ENCODE peak calls at places on chromosomes 4 and X, in five cellular contexts. N, M, E, R and Z are unnamed samples.

GRCh38 chr4:130092187-130093015 is 996.4 kb downstream of the C4orf33 start:
- DNase-seq in N (no peak), M (no peak), E (no peak), R (no peak), Z (no peak)

GRCh38 chr4:40995850-40996249 is 218.5 kb downstream of the APBB2 start:
- DNase-seq in N (no peak), M (peak; percentile 83), E (no peak), R (no peak), Z (no peak)

GRCh38 chrX:7420712-7421111 is 272.8 kb upstream of the PUDP start:
- DNase-seq in N (no peak), M (no peak), E (no peak), R (no peak), Z (no peak)

GRCh38 chrX:111244238-111244750 is 26.0 kb downstream of the CAPN6 start:
- DNase-seq in N (no peak), M (peak; percentile 14), E (no peak), R (no peak), Z (peak; percentile 53)

GRCh38 chr4:172809319-172809718 is 359.3 kb upstream of the GALNT7 start:
- DNase-seq in N (peak; percentile 18), M (no peak), E (peak; percentile 81), R (peak; percentile 91), Z (no peak)

GRCh38 chrX:127313638-127314037 is 494.1 kb downstream of the PRR32 start:
- DNase-seq in N (no peak), M (no peak), E (no peak), R (no peak), Z (no peak)

GRCh38 chr4:150078041-150078995 is at the start of gene DCLK2:
- DNase-seq in N (peak; percentile 71), M (peak; percentile 87), E (peak; percentile 65), R (peak; percentile 75), Z (peak; percentile 63)

GRCh38 chrX:54358424-54359211 is 772 bp upstream of the WNK3 start:
- DNase-seq in N (peak; percentile 91), M (peak; percentile 41), E (peak; percentile 81), R (peak; percentile 83), Z (peak; percentile 46)

DNA sequence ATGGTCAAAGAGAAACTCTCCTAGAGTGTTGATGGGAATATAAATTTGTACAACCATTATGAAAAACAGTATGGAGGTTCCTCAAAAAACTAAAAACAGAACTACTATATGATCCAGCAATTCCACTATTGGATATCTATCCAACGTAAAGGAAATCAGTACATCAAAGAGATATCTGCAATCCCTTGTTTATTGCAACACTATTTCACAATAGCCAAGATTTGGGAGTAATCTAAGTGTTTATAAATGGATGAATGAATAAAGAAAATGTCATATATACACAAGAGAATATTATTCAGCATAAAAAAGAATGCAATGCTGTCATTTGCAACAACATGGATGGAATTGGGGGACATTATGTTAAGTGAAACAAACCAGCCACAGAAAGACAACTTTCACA is 1118.1 kb upstream of the PRKX start:
- DNase-seq in N (no peak), M (no peak), E (no peak), R (no peak), Z (no peak)
- H3K27ac ChIP-seq in N (no peak overlapping the region), M (no peak overlapping the region), E (no peak overlapping the region), R (no peak overlapping the region), Z (no peak overlapping the region)

DNA sequence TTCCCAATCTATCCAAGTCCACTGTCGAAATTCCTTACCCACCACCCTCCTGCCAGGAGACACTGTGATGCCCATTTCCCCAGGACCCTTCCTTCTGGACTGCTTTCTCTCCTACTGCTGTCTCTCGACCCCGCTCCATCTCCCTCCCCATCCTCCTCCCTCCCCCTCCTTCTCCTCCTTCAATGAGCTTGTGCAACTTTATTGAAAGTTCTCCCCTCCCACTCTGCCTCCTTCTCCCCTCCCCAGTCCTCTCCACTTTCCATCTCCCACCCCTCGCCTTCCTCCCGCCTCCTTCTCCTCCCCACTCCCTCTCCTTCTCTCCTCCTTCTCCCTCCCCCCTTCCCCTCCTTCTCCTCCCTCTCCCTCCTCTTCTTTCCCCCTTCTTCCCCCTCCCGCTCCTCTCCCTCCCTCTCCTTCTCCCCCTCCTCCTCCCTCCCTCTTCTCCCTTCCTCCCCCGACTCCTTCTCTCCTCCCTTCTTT is 116.6 kb upstream of the FAT1 start:
- DNase-seq in N (no peak), M (peak; percentile 62), E (no peak), R (no peak), Z (no peak)
- H4K91ac ChIP-seq in N (no peak overlapping the region), M (peak overlapping the region; percentile 95), E (no peak overlapping the region), R (no peak overlapping the region), Z (no peak overlapping the region)

GRCh38 chr4:95219109-95219508 is 329.7 kb downstream of the UNC5C start:
- DNase-seq in N (no peak), M (peak; percentile 89), E (no peak), R (no peak), Z (no peak)
- H3K4me1 ChIP-seq in N (peaks cover 2% of the 10 kb centered on the region), M (peaks cover 4% of the 10 kb centered on the region), E (no peaks in the 10 kb centered on the region), R (no peaks in the 10 kb centered on the region), Z (peaks cover 4% of the 10 kb centered on the region)

DNA sequence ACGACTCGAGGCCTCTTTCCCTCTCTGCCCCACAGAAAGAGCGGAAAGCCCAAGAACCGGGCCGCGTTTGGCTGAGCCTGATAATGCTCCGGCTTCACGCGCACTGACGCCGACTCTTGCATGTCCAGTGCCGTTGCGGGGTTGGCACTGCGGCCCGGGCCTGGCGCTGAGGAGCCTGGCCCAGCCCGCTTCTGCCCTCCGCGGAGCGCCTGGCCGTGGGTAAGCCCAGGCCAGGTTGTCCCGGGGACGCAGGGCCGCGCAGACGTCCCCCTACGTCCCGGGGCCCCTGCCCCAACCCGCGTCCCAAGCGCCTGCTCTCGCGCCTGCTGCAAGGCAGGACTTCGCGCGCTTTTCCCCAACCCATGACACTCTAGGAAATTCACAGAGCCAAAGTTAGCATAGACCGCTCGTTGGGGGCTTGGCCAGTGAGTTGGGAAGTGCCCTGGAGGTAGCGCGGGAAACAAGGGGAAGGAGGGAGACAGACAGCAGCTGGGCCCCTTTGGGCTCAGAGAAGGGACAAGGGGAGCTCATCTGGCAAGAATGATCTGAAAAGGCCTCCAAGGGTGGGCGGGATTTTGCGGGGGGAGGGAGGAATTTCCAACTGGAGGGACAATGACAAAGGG is 603 bp upstream of the LRPAP1 start:
- DNase-seq in N (no peak), M (no peak), E (no peak), R (peak; percentile 59), Z (no peak)
- H3K27ac ChIP-seq in N (peak overlapping the region; percentile 43), M (no peak overlapping the region), E (no peak overlapping the region), R (no peak overlapping the region), Z (no peak overlapping the region)

GRCh38 chr4:78774395-78774794 is 1.8 kb upstream of the BMP2K start:
- DNase-seq in N (no peak), M (peak; percentile 49), E (no peak), R (no peak), Z (no peak)

GRCh38 chr4:78776729-78777555 is 792 bp downstream of the BMP2K start:
- DNase-seq in N (peak; percentile 45), M (peak; percentile 71), E (peak; percentile 70), R (peak; percentile 45), Z (peak; percentile 79)

GRCh38 chr4:78775278-78776030 is 696 bp upstream of the BMP2K start:
- DNase-seq in N (peak; percentile 74), M (peak; percentile 80), E (peak; percentile 88), R (peak; percentile 88), Z (peak; percentile 75)

GRCh38 chr4:78777556-78777900 is 1.4 kb downstream of the BMP2K start:
- DNase-seq in N (no peak), M (no peak), E (no peak), R (no peak), Z (no peak)

DNA sequence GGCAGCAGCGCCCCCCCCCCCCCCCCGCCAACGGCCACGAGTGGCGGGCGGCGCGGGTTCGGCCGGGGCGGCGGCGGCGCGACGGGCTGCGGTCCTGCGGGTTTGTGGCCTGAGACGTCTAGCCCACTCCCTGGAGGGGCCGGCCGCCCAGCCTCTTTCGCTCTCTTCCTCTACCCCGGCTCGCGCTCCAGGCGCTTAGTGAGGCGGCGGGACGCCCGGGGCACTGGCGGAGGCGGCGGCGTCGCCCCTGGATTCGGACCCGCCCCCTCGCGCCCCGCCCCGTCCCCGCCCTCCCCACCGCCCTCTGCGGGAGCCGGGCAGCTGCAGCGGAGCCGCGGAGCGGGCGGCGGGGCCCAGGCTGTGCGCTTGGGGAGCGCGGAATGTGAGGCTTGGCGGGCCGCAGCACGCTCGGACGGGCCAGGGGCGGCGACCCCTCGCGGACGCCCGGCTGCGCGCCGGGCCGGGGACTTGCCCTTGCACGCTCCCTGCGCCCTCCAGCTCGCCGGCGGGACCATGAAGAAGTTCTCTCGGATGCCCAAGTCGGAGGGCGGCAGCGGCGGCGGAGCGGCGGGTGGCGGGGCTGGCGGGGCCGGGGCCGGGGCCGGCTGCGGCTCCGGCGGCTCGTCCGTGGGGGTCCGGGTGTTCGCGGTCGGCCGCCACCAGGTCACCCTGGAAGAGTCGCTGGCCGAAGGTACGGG is at the start of gene BMP2K:
- DNase-seq in N (peak; percentile 86), M (peak; percentile 66), E (peak; percentile 82), R (peak; percentile 89), Z (peak; percentile 77)
- H4K91ac ChIP-seq in N (no peak within 1 kb of the TSS), M (peak within 1 kb of the TSS; percentile 94), E (peak within 1 kb of the TSS; percentile 58), R (no peak within 1 kb of the TSS), Z (peak within 1 kb of the TSS; percentile 92)

GRCh38 chr4:158813113-158813512 is 44.3 kb downstream of the FNIP2 start:
- DNase-seq in N (no peak), M (no peak), E (no peak), R (no peak), Z (no peak)
- H3K4me1 ChIP-seq in N (peaks cover 2% of the 10 kb centered on the region), M (peaks cover 8% of the 10 kb centered on the region), E (no peaks in the 10 kb centered on the region), R (peaks cover 2% of the 10 kb centered on the region), Z (peaks cover 18% of the 10 kb centered on the region)